ENCODE peak calls at places on chromosomes 1 and 21, in four cellular contexts. O, F, X and U are unnamed samples.

GRCh38 chr1:16183157-16183556 is 27.3 kb upstream of the EPHA2 start:
- DNase-seq in X (no peak), F (no peak), O (no peak), U (no peak)

GRCh38 chr21:32096411-32096810 is 182.4 kb downstream of the MIS18A start:
- DNase-seq in F (no peak), O (peak), X (peak), U (peak)

GRCh38 chr1:966135-966602 is at the start of gene PLEKHN1:
- DNase-seq in O (no peak), F (no peak), X (no peak), U (peak)

GRCh38 chr1:233245191-233245765 is 50.2 kb downstream of the PCNX2 start:
- DNase-seq in O (no peak), X (no peak), F (no peak), U (no peak)

GRCh38 chr1:45221716-45222115 is 15.3 kb upstream of the ZSWIM5 start:
- DNase-seq in F (no peak), O (no peak), X (no peak), U (no peak)

GRCh38 chr1:36326499-36326898 is 3.1 kb upstream of the EVA1B start:
- DNase-seq in F (no peak), O (no peak), X (no peak), U (peak)

GRCh38 chr21:26966978-26967913 is at the start of gene ADAMTS5:
- DNase-seq in O (no peak), F (no peak), X (no peak), U (no peak)

GRCh38 chr1:191052888-191053287 is 575.2 kb upstream of the BRINP3 start:
- DNase-seq in X (no peak), O (no peak), F (no peak), U (no peak)

DNA sequence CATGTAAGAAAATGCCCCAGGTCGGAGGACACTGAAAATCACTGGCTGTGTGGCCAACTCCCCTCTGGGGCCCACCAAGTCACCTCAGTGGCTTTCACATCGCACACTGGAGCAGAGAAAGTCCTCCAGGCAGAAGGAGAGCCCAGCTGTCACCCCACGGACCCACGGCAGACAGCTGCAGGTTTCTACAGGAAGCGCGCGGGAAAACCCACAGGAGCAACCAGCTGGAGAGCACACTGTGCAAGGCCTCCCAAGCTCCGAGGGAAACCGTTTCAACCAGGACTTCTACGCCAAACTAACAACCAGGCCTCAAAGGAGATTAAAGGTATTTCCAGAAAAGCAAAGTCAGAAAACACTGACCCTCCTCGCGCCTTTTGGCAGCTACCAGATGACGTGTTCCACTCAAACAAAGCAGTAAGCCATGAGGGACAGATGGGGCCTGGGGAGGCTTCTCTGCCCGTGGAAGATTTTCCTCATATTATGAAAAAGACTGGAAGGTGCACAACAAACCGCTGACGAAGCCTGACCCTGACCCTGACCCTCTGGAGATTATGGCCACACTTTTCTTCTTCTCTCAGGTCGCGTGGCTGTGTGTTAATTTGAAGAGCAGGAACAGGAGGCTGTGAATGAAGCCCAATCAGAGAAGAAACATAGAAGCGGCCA is 21.0 kb downstream of the WDR4 start:
- DNase-seq in O (no peak), F (no peak), X (no peak), U (no peak)
- TF ChIP-seq EGR1 in O (no peak), F (no peak), X (no peak), U (no peak)

GRCh38 chr1:151309851-151310323 is 17.3 kb downstream of the PI4KB start:
- DNase-seq in F (no peak), O (no peak), X (no peak), U (no peak)

GRCh38 chr1:151312439-151313225 is 14.6 kb downstream of the PI4KB start:
- DNase-seq in O (no peak), X (no peak), F (no peak), U (no peak)

GRCh38 chr1:151313501-151313900 is 13.7 kb downstream of the PI4KB start:
- DNase-seq in O (no peak), F (no peak), X (no peak), U (no peak)

GRCh38 chr1:151310986-151311385 is 16.2 kb downstream of the PI4KB start:
- DNase-seq in X (no peak), O (no peak), F (no peak), U (peak)

GRCh38 chr1:151311589-151312331 is 15.5 kb downstream of the PI4KB start:
- DNase-seq in X (no peak), O (peak), F (no peak), U (peak)
- TF ChIP-seq POLR2A in X (no peak), O (no peak), F (no peak), U (no peak)

GRCh38 chr1:2376931-2377672 is 14.3 kb downstream of the MORN1 start:
- DNase-seq in O (no peak), F (no peak), X (no peak), U (no peak)
- TF ChIP-seq EGR1 in O (no peak), F (no peak), X (no peak), U (no peak)

GRCh38 chr1:151831605-151832004 is at the start of gene RORC:
- DNase-seq in X (no peak), O (no peak), F (no peak), U (no peak)
- TF ChIP-seq POLR2A in X (no peak), O (no peak), F (no peak), U (no peak)

GRCh38 chr1:239228451-239228850 is 157.9 kb upstream of the CHRM3 start:
- DNase-seq in X (no peak), O (no peak), F (no peak), U (no peak)

GRCh38 chr1:239239529-239239928 is 146.8 kb upstream of the CHRM3 start:
- DNase-seq in O (no peak), F (no peak), X (no peak), U (no peak)

GRCh38 chr1:239232921-239233320 is 153.4 kb upstream of the CHRM3 start:
- DNase-seq in O (no peak), F (no peak), X (no peak), U (no peak)

GRCh38 chr1:239237912-239238311 is 148.5 kb upstream of the CHRM3 start:
- DNase-seq in F (no peak), X (no peak), O (no peak), U (no peak)

GRCh38 chr1:239233626-239234025 is 152.7 kb upstream of the CHRM3 start:
- DNase-seq in X (no peak), O (no peak), F (no peak), U (no peak)
- TF ChIP-seq EGR1 in X (no peak), O (no peak), F (no peak), U (no peak)

DNA sequence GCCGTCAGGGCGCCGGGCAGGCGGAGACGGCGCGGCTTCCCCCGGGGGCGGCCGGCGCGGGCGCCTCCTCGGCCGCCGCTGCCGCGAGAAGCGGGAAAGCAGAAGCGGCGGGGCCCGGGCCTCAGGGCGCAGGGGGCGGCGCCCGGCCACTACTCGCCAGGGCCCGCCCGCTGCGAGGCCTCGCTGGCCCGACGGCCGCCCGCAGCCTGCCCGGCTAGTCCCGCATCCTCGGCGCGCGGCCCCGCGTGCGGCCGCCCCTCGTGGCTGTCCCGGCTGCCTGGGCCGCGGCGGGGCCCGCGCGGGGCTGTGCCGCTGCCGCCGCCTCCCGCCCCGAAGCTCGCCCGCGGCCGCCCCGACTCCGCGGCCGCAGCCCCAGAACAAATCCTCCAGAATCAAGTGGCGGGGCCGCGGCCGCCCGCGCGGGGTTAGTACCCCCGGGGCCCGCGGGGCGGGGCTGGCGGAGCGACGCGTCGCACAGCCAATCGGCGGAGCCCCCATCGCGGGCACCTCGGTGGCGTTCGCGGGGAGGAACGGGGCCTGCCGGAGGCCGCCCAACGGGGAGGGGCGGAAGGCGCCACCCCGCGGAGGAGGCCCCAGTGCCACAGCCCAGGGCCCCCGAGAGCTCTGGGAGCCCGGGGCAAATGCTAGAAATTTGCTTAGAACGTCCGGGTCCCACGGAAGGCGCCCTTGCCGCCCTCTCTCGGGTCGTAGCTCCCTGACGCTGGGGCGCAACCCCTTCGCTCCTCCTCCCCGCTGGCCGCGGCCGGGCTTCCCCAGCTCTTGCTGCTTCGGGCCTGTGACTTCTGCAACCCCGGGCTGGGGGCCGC is at the start of gene RUNX3:
- DNase-seq in F (peak), X (no peak), O (peak), U (peak)
- TF ChIP-seq POLR2A in F (peak), X (no peak), O (peak), U (no peak)

DNA sequence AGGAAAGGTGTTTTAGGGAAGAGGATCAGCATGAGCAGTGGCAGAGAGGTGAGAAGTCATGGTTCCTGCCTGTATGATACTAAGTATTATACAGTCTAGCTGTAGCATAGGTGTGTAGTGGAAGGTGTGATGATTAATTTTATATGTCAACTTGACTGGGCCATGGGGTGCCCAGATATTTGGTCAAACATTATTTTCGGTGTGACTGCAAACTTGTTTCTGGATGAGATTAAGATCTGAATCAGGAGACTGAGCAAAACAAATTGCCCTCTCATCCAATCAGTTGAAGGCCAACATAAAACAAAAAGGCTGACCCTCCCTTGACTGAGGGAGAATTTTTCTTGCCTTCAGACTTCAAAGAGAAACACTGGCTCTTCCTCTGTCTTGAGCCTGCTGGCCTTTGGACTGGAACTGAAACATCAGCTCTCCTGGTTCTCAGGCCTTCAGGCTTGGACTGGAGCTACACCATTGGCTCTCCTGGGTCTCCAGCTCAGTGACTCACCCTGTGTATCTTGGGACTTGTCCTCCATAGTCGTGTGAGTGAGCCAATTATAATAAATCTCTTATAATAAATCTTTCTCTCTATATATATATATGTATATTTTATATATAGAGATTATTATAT is 6.8 kb upstream of the CDC42 start:
- DNase-seq in F (no peak), O (no peak), X (no peak), U (peak)
- TF ChIP-seq EGR1 in F (no peak), O (no peak), X (no peak), U (no peak)

GRCh38 chr1:230107941-230108340 is 40.9 kb downstream of the GALNT2 start:
- DNase-seq in F (no peak), X (no peak), O (no peak), U (no peak)

GRCh38 chr1:230103341-230104173 is 36.5 kb downstream of the GALNT2 start:
- DNase-seq in X (no peak), O (no peak), F (no peak), U (no peak)

GRCh38 chr1:230105245-230105753 is 38.3 kb downstream of the GALNT2 start:
- DNase-seq in O (no peak), F (no peak), X (no peak), U (no peak)

GRCh38 chr1:230104395-230105244 is 37.6 kb downstream of the GALNT2 start:
- DNase-seq in X (peak), O (peak), F (peak), U (no peak)

GRCh38 chr1:230105754-230106625 is 39.0 kb downstream of the GALNT2 start:
- DNase-seq in O (peak), F (peak), X (no peak), U (no peak)
- TF ChIP-seq POLR2A in O (no peak), F (no peak), X (no peak), U (no peak)

DNA sequence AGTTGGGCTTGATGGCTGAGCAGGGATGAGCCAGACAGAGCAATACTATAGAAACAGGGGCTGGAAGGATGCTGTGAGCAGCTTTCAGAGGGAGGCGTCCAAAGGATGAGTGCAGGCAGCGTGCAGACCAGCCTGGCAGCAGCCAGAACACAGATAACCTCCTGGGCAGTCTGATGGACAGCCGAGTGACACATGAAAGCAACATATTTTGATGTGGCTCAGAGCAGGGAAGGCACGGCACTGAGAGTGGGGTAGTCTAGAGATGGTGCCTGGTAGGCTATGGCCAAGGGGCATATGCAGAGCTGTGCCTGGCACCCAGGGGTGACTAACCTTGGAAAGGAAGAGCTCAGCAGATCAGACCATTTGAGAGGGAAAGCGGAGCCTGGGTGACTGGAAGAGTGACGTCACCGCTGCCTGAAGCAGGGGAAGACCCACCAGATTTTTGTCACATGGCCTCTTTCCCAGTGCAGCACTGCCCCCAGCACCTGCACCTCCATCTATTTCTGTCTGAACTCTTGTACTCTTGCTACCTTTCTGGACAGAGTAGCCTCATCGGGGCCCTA is 3.6 kb downstream of the PINK1 start:
- DNase-seq in F (no peak), O (no peak), X (no peak), U (no peak)
- TF ChIP-seq EGR1 in F (no peak), O (no peak), X (no peak), U (no peak)

GRCh38 chr1:30764396-30764795 is 6.8 kb upstream of the LAPTM5 start:
- DNase-seq in F (no peak), X (no peak), O (no peak), U (no peak)

GRCh38 chr1:30762152-30762930 is 4.8 kb upstream of the LAPTM5 start:
- DNase-seq in O (no peak), F (no peak), X (no peak), U (no peak)

GRCh38 chr1:30763654-30764248 is 6.2 kb upstream of the LAPTM5 start:
- DNase-seq in O (no peak), X (no peak), F (no peak), U (no peak)

GRCh38 chr1:30761312-30762151 is 4.0 kb upstream of the LAPTM5 start:
- DNase-seq in X (no peak), O (no peak), F (no peak), U (peak)

DNA sequence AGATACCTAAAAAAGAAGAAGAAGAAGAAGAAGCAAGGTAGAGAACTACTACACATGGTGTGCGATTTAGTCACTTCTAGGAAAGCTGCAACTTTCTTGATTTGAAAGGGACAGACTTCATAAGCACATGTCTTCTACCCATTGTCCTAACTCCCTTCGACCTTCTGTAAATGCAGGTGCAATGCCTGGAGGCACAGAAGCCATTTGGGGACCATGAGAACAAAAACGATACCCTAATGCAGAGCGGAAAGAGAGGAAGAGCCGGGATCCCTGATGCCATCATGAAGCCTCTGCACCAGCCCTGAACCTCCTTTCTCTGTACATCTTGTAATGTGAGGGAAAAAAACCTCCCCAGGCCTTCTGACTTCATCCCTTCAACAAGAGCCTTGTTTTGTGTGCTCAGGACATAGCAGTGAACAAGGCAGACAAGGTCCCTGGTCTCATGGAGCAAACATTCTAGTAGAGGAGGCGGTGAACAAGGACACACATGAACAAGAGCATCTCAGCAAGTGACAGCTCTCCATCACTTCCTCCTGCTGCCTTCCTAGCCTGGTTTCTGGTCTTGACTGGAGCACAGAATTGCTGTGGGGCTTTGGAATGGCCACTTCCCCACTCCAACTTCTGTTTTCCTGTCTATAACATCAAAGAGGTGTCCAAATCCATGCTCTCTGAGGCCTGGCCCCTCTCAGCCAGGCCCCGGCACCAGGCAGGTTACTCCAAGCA is 5.5 kb upstream of the LAPTM5 start:
- DNase-seq in O (no peak), F (no peak), X (no peak), U (no peak)
- TF ChIP-seq POLR2A in O (no peak), F (no peak), X (no peak), U (no peak)